ENCODE peak calls at places on chromosomes 5 and 9, in four cellular contexts. I is adrenal gland, A is uterus, D is neural progenitor cell. J is an unnamed sample.

GRCh38 chr9:95816716-95817115 is 58.8 kb upstream of the ERCC6L2 start:
- DNase-seq in D (no peak), A (no peak), I (peak), J (no peak)

GRCh38 chr9:108383801-108384200 is 472.0 kb downstream of the ACTL7B start:
- DNase-seq in A (no peak), I (no peak), D (no peak), J (no peak)

GRCh38 chr5:684771-685216 is 8.4 kb downstream of the TPPP start:
- DNase-seq in A (peak), D (no peak), I (no peak), J (no peak)

GRCh38 chr5:106376522-106376921 is 1294.2 kb downstream of the EFNA5 start:
- DNase-seq in A (no peak), D (no peak), I (no peak), J (peak)

GRCh38 chr9:16753256-16753655 is 117.2 kb downstream of the BNC2 start:
- DNase-seq in A (no peak), D (no peak), I (no peak), J (peak)

GRCh38 chr5:57683036-57683600 is 200.5 kb upstream of the ACTBL2 start:
- DNase-seq in D (no peak), A (no peak), I (no peak), J (peak)

GRCh38 chr9:83935276-83935890 is 14.2 kb upstream of the KIF27 start:
- DNase-seq in I (no peak), D (peak), A (no peak), J (peak)

GRCh38 chr9:14372437-14373318 is 58.7 kb upstream of the NFIB start:
- DNase-seq in A (peak), I (peak), D (no peak), J (peak)

GRCh38 chr9:5633243-5633642 is 4.3 kb downstream of the RIC1 start:
- DNase-seq in I (no peak), D (no peak), A (no peak), J (peak)

GRCh38 chr9:128840524-128840923 is 10.9 kb upstream of the SPOUT1 start:
- DNase-seq in D (no peak), A (no peak), I (no peak), J (no peak)

GRCh38 chr5:20974423-20974822 is 986.4 kb upstream of the CDH18 start:
- DNase-seq in D (no peak), A (no peak), I (no peak), J (no peak)

GRCh38 chr5:132298305-132298704 is 4.1 kb downstream of the SLC22A4 start:
- DNase-seq in D (no peak), A (no peak), I (no peak), J (peak)

GRCh38 chr5:154302181-154302580 is 111.6 kb downstream of the GALNT10 start:
- DNase-seq in A (no peak), I (peak), D (no peak), J (no peak)

GRCh38 chr5:176739461-176740051 is 70.8 kb upstream of the UNC5A start:
- DNase-seq in D (no peak), A (no peak), I (no peak), J (no peak)

GRCh38 chr5:81363093-81363886 is 30.6 kb downstream of the ACOT12 start:
- DNase-seq in A (no peak), D (no peak), I (no peak), J (no peak)

GRCh38 chr5:124783794-124784193 is 37.4 kb upstream of the ZNF608 start:
- DNase-seq in A (no peak), I (no peak), D (no peak), J (peak)

GRCh38 chr5:93395010-93395409 is 186.0 kb downstream of the NR2F1-AS1 start:
- DNase-seq in I (no peak), D (no peak), A (no peak), J (no peak)

GRCh38 chr5:33321026-33321425 is 119.7 kb upstream of the TARS1 start:
- DNase-seq in A (peak), D (no peak), I (peak), J (peak)

GRCh38 chr5:149561848-149562247 is 10.6 kb upstream of the CSNK1A1 start:
- DNase-seq in I (no peak), A (peak), D (no peak), J (peak)

GRCh38 chr9:1490341-1491115 is 440.4 kb downstream of the DMRT2 start:
- DNase-seq in A (no peak), D (no peak), I (peak), J (peak)

GRCh38 chr9:113558632-113559502 is 95.3 kb downstream of the RGS3 start:
- DNase-seq in A (peak), D (no peak), I (peak), J (peak)

GRCh38 chr5:147417133-147417813 is 92.6 kb downstream of the DPYSL3 start:
- DNase-seq in A (no peak), D (no peak), I (peak), J (peak)

GRCh38 chr5:172283020-172283861 is at the start of gene UBTD2:
- DNase-seq in A (peak), D (peak), I (peak), J (peak)

GRCh38 chr9:68685770-68686169 is 19.3 kb upstream of the PIP5K1B start:
- DNase-seq in I (no peak), D (peak), A (no peak), J (no peak)

GRCh38 chr9:23695572-23695971 is 130.5 kb downstream of the ELAVL2 start:
- DNase-seq in D (no peak), I (no peak), A (no peak), J (no peak)

GRCh38 chr9:23698161-23698560 is 127.9 kb downstream of the ELAVL2 start:
- DNase-seq in D (no peak), I (no peak), A (no peak), J (no peak)

GRCh38 chr9:23693374-23693773 is 132.7 kb downstream of the ELAVL2 start:
- DNase-seq in D (no peak), I (no peak), A (no peak), J (no peak)
- TF ChIP-seq CTCF in D (no peak), I (no peak), A (no peak), J (no peak)

GRCh38 chr5:159206818-159207217 is 2.5 kb downstream of the RNF145 start:
- DNase-seq in A (no peak), D (no peak), I (no peak), J (no peak)
- H3K4me3 ChIP-seq in A (peak), D (peak), I (peak), J (peak)

GRCh38 chr9:130167927-130168326 is 4.3 kb upstream of the NCS1 start:
- DNase-seq in D (no peak), I (no peak), A (no peak), J (no peak)
- TF ChIP-seq CTCF in D (peak), I (no peak), A (no peak), J (peak)

GRCh38 chr5:152303841-152304240 is 101.2 kb downstream of the NMUR2 start:
- DNase-seq in I (no peak), A (no peak), D (no peak), J (no peak)

GRCh38 chr5:152305525-152305924 is 99.6 kb downstream of the NMUR2 start:
- DNase-seq in A (no peak), D (peak), I (no peak), J (no peak)

GRCh38 chr5:152309926-152310450 is 95.1 kb downstream of the NMUR2 start:
- DNase-seq in D (peak), I (no peak), A (no peak), J (no peak)

DNA sequence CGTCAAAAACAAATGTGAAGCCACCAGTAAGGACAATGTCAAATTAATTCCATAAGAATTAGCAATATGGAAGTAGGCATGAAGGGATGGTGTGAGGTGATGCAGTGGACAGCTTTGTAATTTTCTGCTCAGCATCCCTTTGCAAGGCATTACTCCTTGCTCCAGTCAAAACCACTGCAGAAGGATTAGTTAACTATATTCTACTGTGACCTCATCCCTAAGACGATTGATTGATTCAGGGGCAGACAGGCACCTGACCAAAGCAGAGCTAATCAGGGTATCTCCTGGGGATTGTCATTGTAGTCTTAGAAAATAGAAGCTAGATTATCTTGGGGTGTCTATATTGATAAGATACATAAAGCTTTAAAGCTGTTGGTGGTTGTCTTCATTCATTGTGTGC is 98.7 kb downstream of the NMUR2 start:
- DNase-seq in D (peak), I (no peak), A (no peak), J (no peak)
- H3K4me3 ChIP-seq in D (peak), I (no peak), A (no peak), J (no peak)

DNA sequence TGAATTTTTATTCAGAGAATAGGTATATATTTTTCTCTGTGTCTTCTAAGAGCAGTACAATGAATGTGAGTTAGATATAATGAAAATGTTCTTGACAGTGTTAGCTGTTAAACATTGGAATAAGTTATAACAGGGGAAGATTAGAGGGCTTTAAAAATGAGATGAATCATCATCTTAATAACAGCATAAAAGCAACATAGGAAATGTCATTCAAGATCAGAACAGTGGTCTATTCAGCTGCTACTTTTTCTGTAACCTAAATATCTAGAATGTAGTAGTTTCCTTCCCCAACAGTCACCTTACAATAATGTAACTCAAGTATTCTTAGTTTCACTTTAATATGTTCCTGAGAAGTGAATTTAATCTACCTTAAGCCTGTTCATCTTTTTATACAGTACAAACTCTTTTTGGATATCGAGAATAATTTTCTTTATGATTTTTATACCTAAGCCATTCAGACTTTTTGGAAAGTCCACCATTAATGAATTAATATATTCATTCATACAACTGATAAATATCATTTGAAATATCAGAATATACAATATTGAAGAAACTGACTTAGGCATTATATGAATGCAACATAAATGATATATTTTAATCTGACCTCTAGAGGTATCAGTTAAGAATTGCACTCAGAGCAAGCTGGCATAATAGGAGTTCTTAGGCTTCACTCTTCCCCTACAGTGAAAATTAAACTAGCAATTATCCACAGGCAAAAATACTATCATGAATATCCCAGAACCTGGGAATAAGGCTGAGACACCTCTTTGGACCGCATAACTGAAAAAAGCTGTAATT is 66.1 kb upstream of the EDIL3 start:
- DNase-seq in D (no peak), I (no peak), A (no peak), J (no peak)
- TF ChIP-seq CTCF in D (peak), I (no peak), A (no peak), J (peak)